ENCODE peak calls at places on chromosomes 6 and 20, in four cellular contexts. One of them, this sample, is unnamed. For H3K4me1, the result is how much of the 10 kb centered on the place peaks cover.

GRCh38 chr6:17394192-17394611 is 807 bp downstream of the CAP2 start:
- DNase-seq in CD8-positive, alpha-beta T cell: no peak
- DNase-seq in cardiac muscle cell: peak
- DNase-seq in heart left ventricle: peak
- DNase-seq in this sample: peak

GRCh38 chr6:36312854-36313627 is 23.6 kb downstream of the BNIP5 start:
- DNase-seq in CD8-positive, alpha-beta T cell: no peak
- DNase-seq in cardiac muscle cell: no peak
- DNase-seq in heart left ventricle: no peak
- DNase-seq in this sample: peak

GRCh38 chr6:89243331-89243629 is 26.1 kb upstream of the GABRR1 start:
- DNase-seq in CD8-positive, alpha-beta T cell: no peak
- DNase-seq in cardiac muscle cell: no peak
- DNase-seq in heart left ventricle: no peak
- DNase-seq in this sample: no peak

GRCh38 chr20:50885781-50886180 is 45.5 kb downstream of the ADNP start:
- DNase-seq in CD8-positive, alpha-beta T cell: no peak
- DNase-seq in cardiac muscle cell: no peak
- DNase-seq in heart left ventricle: no peak
- DNase-seq in this sample: no peak

GRCh38 chr6:154878866-154879491 is 116.1 kb upstream of the TIAM2 start:
- DNase-seq in CD8-positive, alpha-beta T cell: no peak
- DNase-seq in cardiac muscle cell: no peak
- DNase-seq in heart left ventricle: no peak
- DNase-seq in this sample: peak

GRCh38 chr6:42400031-42400760 is 51.5 kb downstream of the TRERF1 start:
- DNase-seq in CD8-positive, alpha-beta T cell: no peak
- DNase-seq in cardiac muscle cell: no peak
- DNase-seq in heart left ventricle: no peak
- DNase-seq in this sample: no peak

GRCh38 chr6:33324139-33324538 is 6.6 kb upstream of the ZBTB22 start:
- DNase-seq in CD8-positive, alpha-beta T cell: no peak
- DNase-seq in cardiac muscle cell: no peak
- DNase-seq in heart left ventricle: no peak
- DNase-seq in this sample: no peak

GRCh38 chr6:75210885-75211739 is 5.3 kb upstream of the COL12A1 start:
- DNase-seq in CD8-positive, alpha-beta T cell: peak
- DNase-seq in cardiac muscle cell: peak
- DNase-seq in heart left ventricle: peak
- DNase-seq in this sample: peak

GRCh38 chr6:139801571-139802321 is 427.3 kb upstream of the CITED2 start:
- DNase-seq in CD8-positive, alpha-beta T cell: no peak
- DNase-seq in cardiac muscle cell: peak
- DNase-seq in heart left ventricle: no peak
- DNase-seq in this sample: no peak

GRCh38 chr6:37314117-37314802 is 39.5 kb upstream of the RNF8 start:
- DNase-seq in CD8-positive, alpha-beta T cell: no peak
- DNase-seq in cardiac muscle cell: no peak
- DNase-seq in heart left ventricle: no peak
- DNase-seq in this sample: no peak

GRCh38 chr6:104486003-104486402 is 373.7 kb downstream of the HACE1 start:
- DNase-seq in CD8-positive, alpha-beta T cell: no peak
- DNase-seq in cardiac muscle cell: no peak
- DNase-seq in heart left ventricle: no peak
- DNase-seq in this sample: no peak

GRCh38 chr6:81767163-81768000 is 14.9 kb upstream of the TENT5A start:
- DNase-seq in CD8-positive, alpha-beta T cell: no peak
- DNase-seq in cardiac muscle cell: no peak
- DNase-seq in heart left ventricle: no peak
- DNase-seq in this sample: no peak

DNA sequence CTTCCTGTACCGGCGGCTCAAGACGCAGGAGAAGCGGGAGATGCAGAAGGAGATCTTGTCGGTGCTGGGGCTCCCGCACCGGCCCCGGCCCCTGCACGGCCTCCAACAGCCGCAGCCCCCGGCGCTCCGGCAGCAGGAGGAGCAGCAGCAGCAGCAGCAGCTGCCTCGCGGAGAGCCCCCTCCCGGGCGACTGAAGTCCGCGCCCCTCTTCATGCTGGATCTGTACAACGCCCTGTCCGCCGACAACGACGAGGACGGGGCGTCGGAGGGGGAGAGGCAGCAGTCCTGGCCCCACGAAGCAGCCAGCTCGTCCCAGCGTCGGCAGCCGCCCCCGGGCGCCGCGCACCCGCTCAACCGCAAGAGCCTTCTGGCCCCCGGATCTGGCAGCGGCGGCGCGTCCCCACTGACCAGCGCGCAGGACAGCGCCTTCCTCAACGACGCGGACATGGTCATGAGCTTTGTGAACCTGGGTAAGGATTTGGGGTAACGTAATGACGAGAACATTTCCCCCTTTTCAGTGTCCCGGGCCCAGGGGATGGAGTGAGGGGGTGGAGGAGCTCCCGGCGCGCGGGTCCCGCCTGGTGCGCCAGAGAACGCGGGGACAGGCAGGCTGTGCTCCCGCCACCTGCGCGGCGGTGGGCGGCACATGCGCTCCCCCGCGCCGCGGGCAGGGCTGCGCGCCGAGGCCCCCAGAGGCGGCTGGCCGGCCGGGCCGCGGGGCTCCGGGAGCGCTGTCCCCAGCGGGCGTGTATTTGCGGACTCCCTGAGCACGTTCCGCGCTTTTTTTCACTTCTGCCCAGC is 1.5 kb downstream of the BMP6 start:
- DNase-seq in CD8-positive, alpha-beta T cell: no peak
- DNase-seq in cardiac muscle cell: peak
- DNase-seq in heart left ventricle: no peak
- DNase-seq in this sample: peak
- H3K4me3 ChIP-seq in CD8-positive, alpha-beta T cell: peak
- H3K4me3 ChIP-seq in cardiac muscle cell: peak
- H3K4me3 ChIP-seq in heart left ventricle: peak
- H3K4me3 ChIP-seq in this sample: no peak

DNA sequence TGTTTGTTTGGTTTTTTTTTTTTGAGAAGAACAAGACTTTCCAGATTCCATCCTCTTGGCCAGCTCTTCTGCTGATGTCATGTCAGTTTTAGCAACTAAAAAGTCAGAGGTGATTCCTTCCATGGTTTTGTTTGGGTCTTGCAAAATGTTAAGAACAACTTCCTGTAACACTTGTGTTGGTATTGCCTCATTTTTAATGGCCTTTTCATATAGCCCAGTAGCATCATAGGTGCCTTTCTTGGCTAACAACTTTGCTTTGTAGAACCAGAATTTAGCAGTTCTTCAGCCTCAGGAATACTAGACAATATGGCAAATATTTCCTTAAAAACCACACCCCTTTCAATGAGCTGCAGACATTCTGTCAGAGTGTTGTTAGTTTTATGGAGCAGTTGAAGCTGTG is 99.5 kb upstream of the SIRPG start:
- DNase-seq in CD8-positive, alpha-beta T cell: no peak
- DNase-seq in cardiac muscle cell: no peak
- DNase-seq in heart left ventricle: no peak
- DNase-seq in this sample: no peak
- H3K4me1 ChIP-seq in CD8-positive, alpha-beta T cell: under half
- H3K4me1 ChIP-seq in cardiac muscle cell: under half
- H3K4me1 ChIP-seq in heart left ventricle: under half
- H3K4me1 ChIP-seq in this sample: under half

GRCh38 chr20:44644384-44645131 is 6.9 kb downstream of the ADA start:
- DNase-seq in CD8-positive, alpha-beta T cell: peak
- DNase-seq in cardiac muscle cell: no peak
- DNase-seq in heart left ventricle: no peak
- DNase-seq in this sample: no peak
- H3K27ac ChIP-seq in CD8-positive, alpha-beta T cell: peak
- H3K27ac ChIP-seq in cardiac muscle cell: no peak
- H3K27ac ChIP-seq in heart left ventricle: peak
- H3K27ac ChIP-seq in this sample: peak

GRCh38 chr6:3396503-3397180 is 60.2 kb downstream of the SLC22A23 start:
- DNase-seq in CD8-positive, alpha-beta T cell: no peak
- DNase-seq in cardiac muscle cell: no peak
- DNase-seq in heart left ventricle: no peak
- DNase-seq in this sample: no peak

GRCh38 chr6:3398755-3399671 is 57.8 kb downstream of the SLC22A23 start:
- DNase-seq in CD8-positive, alpha-beta T cell: no peak
- DNase-seq in cardiac muscle cell: no peak
- DNase-seq in heart left ventricle: no peak
- DNase-seq in this sample: no peak

GRCh38 chr6:3397229-3398164 is 59.4 kb downstream of the SLC22A23 start:
- DNase-seq in CD8-positive, alpha-beta T cell: no peak
- DNase-seq in cardiac muscle cell: no peak
- DNase-seq in heart left ventricle: no peak
- DNase-seq in this sample: no peak

GRCh38 chr6:3400162-3400561 is 56.7 kb downstream of the SLC22A23 start:
- DNase-seq in CD8-positive, alpha-beta T cell: no peak
- DNase-seq in cardiac muscle cell: no peak
- DNase-seq in heart left ventricle: no peak
- DNase-seq in this sample: no peak

GRCh38 chr6:3398165-3398562 is 58.7 kb downstream of the SLC22A23 start:
- DNase-seq in CD8-positive, alpha-beta T cell: no peak
- DNase-seq in cardiac muscle cell: no peak
- DNase-seq in heart left ventricle: no peak
- DNase-seq in this sample: no peak
- H3K4me3 ChIP-seq in CD8-positive, alpha-beta T cell: no peak
- H3K4me3 ChIP-seq in cardiac muscle cell: no peak
- H3K4me3 ChIP-seq in heart left ventricle: no peak
- H3K4me3 ChIP-seq in this sample: no peak

GRCh38 chr20:44970243-44970757 is 4.0 kb downstream of the STK4 start:
- DNase-seq in CD8-positive, alpha-beta T cell: no peak
- DNase-seq in cardiac muscle cell: no peak
- DNase-seq in heart left ventricle: no peak
- DNase-seq in this sample: no peak
- H3K4me1 ChIP-seq in CD8-positive, alpha-beta T cell: under half
- H3K4me1 ChIP-seq in cardiac muscle cell: under half
- H3K4me1 ChIP-seq in heart left ventricle: under half
- H3K4me1 ChIP-seq in this sample: under half

DNA sequence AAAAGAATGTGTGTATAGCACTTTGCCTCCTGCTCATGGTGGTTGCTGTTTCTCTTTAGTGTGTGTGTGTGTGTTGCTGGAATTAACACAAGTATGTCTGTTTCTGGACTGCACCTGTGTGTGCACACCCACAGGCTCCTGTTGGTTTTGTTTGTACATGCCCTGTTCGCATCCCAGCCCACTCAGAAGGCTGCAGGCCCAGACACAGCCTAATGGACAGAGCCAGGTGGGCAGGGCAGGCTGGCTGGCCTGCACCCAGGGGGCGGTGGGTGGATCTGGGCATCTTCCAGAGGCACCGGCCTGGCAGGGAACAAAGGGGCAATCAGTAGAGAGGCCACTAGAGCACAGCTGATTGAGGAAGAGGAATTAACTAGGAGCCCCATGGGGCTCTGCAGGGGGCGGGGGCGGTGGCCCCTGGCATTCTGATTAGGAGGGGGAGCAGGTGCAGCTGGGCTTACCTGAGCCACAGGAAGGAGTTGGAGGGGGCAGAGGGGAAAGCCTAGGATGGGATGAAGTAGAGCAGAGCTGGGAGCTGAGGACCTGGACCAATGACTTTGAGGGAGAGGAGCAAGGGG is 21.9 kb downstream of the CD40 start:
- DNase-seq in CD8-positive, alpha-beta T cell: no peak
- DNase-seq in cardiac muscle cell: no peak
- DNase-seq in heart left ventricle: no peak
- DNase-seq in this sample: peak
- H3K27ac ChIP-seq in CD8-positive, alpha-beta T cell: no peak
- H3K27ac ChIP-seq in cardiac muscle cell: no peak
- H3K27ac ChIP-seq in heart left ventricle: no peak
- H3K27ac ChIP-seq in this sample: no peak

DNA sequence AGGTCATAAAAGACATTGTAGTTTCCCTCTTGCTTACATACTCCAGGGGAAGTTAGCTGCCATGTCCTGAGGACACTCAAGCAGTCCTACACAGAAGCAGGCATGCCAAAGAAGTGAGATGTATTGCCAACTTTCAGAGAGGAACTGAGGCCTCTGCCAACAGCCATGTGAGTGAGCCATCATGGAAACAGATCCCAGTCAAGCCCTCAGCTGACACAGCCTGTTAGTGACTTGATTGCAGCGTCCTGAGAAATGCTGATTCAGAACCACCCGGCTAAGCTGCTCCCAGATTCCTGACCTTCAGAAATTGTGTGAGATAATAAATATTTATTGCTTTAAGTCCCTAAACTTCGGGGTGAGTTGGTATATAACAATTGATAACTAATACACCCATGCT is 38.1 kb downstream of the GSTA2 start:
- DNase-seq in CD8-positive, alpha-beta T cell: no peak
- DNase-seq in cardiac muscle cell: no peak
- DNase-seq in heart left ventricle: no peak
- DNase-seq in this sample: peak
- H3K4me3 ChIP-seq in CD8-positive, alpha-beta T cell: no peak
- H3K4me3 ChIP-seq in cardiac muscle cell: no peak
- H3K4me3 ChIP-seq in heart left ventricle: no peak
- H3K4me3 ChIP-seq in this sample: no peak

GRCh38 chr6:12151433-12151820 is 138.7 kb upstream of the EDN1 start:
- DNase-seq in CD8-positive, alpha-beta T cell: no peak
- DNase-seq in cardiac muscle cell: no peak
- DNase-seq in heart left ventricle: no peak
- DNase-seq in this sample: no peak
- H3K4me1 ChIP-seq in CD8-positive, alpha-beta T cell: under half
- H3K4me1 ChIP-seq in cardiac muscle cell: under half
- H3K4me1 ChIP-seq in heart left ventricle: under half
- H3K4me1 ChIP-seq in this sample: under half

DNA sequence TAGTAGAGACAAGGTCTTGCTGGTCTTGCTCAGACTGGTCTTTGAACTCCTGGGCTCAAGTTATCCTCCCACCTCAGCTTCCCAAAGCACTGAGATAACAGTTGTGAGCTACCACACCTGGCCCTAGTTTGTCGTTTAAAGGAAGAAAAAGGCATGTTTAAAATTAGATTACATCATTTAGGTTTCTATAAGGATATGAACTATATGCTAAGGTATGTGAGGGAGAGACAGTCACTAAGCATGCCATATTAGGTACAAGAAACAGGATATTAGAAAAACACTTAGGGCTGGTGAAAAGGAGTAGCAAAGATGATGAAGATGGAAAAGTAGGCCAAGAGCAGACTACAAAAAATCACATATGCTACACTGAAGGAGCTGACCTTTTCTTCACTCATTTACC is 106.4 kb downstream of the ASCC3 start:
- DNase-seq in CD8-positive, alpha-beta T cell: no peak
- DNase-seq in cardiac muscle cell: no peak
- DNase-seq in heart left ventricle: no peak
- DNase-seq in this sample: no peak
- H3K27ac ChIP-seq in CD8-positive, alpha-beta T cell: no peak
- H3K27ac ChIP-seq in cardiac muscle cell: no peak
- H3K27ac ChIP-seq in heart left ventricle: no peak
- H3K27ac ChIP-seq in this sample: no peak

GRCh38 chr20:59453634-59454241 is 150.6 kb upstream of the PHACTR3 start:
- DNase-seq in CD8-positive, alpha-beta T cell: no peak
- DNase-seq in cardiac muscle cell: no peak
- DNase-seq in heart left ventricle: peak
- DNase-seq in this sample: no peak

GRCh38 chr20:59456342-59457132 is 147.8 kb upstream of the PHACTR3 start:
- DNase-seq in CD8-positive, alpha-beta T cell: no peak
- DNase-seq in cardiac muscle cell: no peak
- DNase-seq in heart left ventricle: no peak
- DNase-seq in this sample: no peak

GRCh38 chr20:59455392-59456341 is 148.7 kb upstream of the PHACTR3 start:
- DNase-seq in CD8-positive, alpha-beta T cell: no peak
- DNase-seq in cardiac muscle cell: peak
- DNase-seq in heart left ventricle: no peak
- DNase-seq in this sample: peak

GRCh38 chr20:59448828-59449444 is 148.5 kb downstream of the EDN3 start:
- DNase-seq in CD8-positive, alpha-beta T cell: no peak
- DNase-seq in cardiac muscle cell: no peak
- DNase-seq in heart left ventricle: no peak
- DNase-seq in this sample: no peak

GRCh38 chr20:59452856-59453255 is 151.5 kb upstream of the PHACTR3 start:
- DNase-seq in CD8-positive, alpha-beta T cell: no peak
- DNase-seq in cardiac muscle cell: no peak
- DNase-seq in heart left ventricle: no peak
- DNase-seq in this sample: no peak
- H3K4me3 ChIP-seq in CD8-positive, alpha-beta T cell: no peak
- H3K4me3 ChIP-seq in cardiac muscle cell: no peak
- H3K4me3 ChIP-seq in heart left ventricle: no peak
- H3K4me3 ChIP-seq in this sample: no peak